ENCODE peak calls at places on chromosomes 4 and X, in five cellular contexts. X is GM20000, F is Kasumi-1, N is T-cell, J is tibial nerve. E is an unnamed sample.
A peak's percentile ranks its signal among the peaks of the same experiment; 100 is the strongest.

GRCh38 chr4:165293061-165293460 is 34.4 kb upstream of the MSMO1 start:
- DNase-seq in F (no peak), J (no peak), X (no peak), N (no peak), E (no peak)

GRCh38 chr4:48189731-48190130 is 55.7 kb upstream of the TXK start:
- DNase-seq in N (no peak), F (no peak), J (no peak), X (no peak), E (no peak)

GRCh38 chrX:18698762-18699650 is 8.4 kb upstream of the PPEF1 start:
- DNase-seq in F (no peak), N (no peak), J (no peak), X (no peak), E (no peak)

GRCh38 chr4:139042981-139043460 is 27.4 kb downstream of the NOCT start:
- DNase-seq in F (no peak), N (no peak), J (no peak), X (no peak), E (no peak)

GRCh38 chr4:7769936-7770674 is 169.6 kb downstream of the AFAP1 start:
- DNase-seq in J (no peak), X (no peak), F (peak; percentile 44), N (no peak), E (no peak)

GRCh38 chrX:9464435-9465371 is at the start of gene TBL1X:
- DNase-seq in F (peak; percentile 10), J (no peak), N (peak; percentile 43), X (peak; percentile 77), E (no peak)

GRCh38 chr4:149555146-149555545 is 260.5 kb downstream of the IQCM start:
- DNase-seq in X (no peak), F (no peak), J (no peak), N (no peak), E (no peak)

GRCh38 chrX:100654256-100654655 is 10.3 kb downstream of the SRPX2 start:
- DNase-seq in X (no peak), N (no peak), J (no peak), F (peak; percentile 23), E (no peak)

GRCh38 chr4:54322817-54323417 is 93.8 kb downstream of the PDGFRA start:
- DNase-seq in X (peak; percentile 86), J (peak; percentile 25), N (peak; percentile 33), F (peak; percentile 94), E (no peak)

GRCh38 chr4:16752150-16752549 is 146.3 kb downstream of the LDB2 start:
- DNase-seq in J (no peak), F (peak; percentile 1), X (no peak), N (no peak), E (no peak)

GRCh38 chrX:14529288-14529989 is at the start of gene GLRA2:
- DNase-seq in N (peak; percentile 0), F (peak; percentile 6), J (no peak), X (peak; percentile 4), E (no peak)

E was measured in right atrium auricular region.